ENCODE peak calls at places on chromosome 7, in seven cellular contexts. One of them, this sample, is unnamed.

GRCh38 chr7:19665399-19666008 is 43.3 kb downstream of the POLR1F start:
- DNase-seq in stimulated activated CD4-positive, alpha-beta T cell treated with anti-CD3 and anti-CD28 coated beads, Interleukin-1b, Interleukin-23, amount 100 ng/mL, for 24 hours: no peak
- DNase-seq in NCI-H2029: no peak
- DNase-seq in HT1080: peak; percentile 28
- DNase-seq in head of caudate nucleus: no peak
- DNase-seq in substantia nigra: no peak
- DNase-seq in K562: peak; percentile 15
- DNase-seq in this sample: no peak

GRCh38 chr7:84637568-84638338 is 443.2 kb upstream of the SEMA3A start:
- DNase-seq in head of caudate nucleus: no peak
- DNase-seq in substantia nigra: no peak
- DNase-seq in HT1080: peak; percentile 86
- DNase-seq in stimulated activated CD4-positive, alpha-beta T cell treated with anti-CD3 and anti-CD28 coated beads, Interleukin-1b, Interleukin-23, amount 100 ng/mL, for 24 hours: no peak
- DNase-seq in K562: no peak
- DNase-seq in NCI-H2029: no peak
- DNase-seq in this sample: no peak

GRCh38 chr7:110568388-110568787 is 522.5 kb upstream of the LRRN3 start:
- DNase-seq in substantia nigra: no peak
- DNase-seq in NCI-H2029: no peak
- DNase-seq in head of caudate nucleus: no peak
- DNase-seq in stimulated activated CD4-positive, alpha-beta T cell treated with anti-CD3 and anti-CD28 coated beads, Interleukin-1b, Interleukin-23, amount 100 ng/mL, for 24 hours: no peak
- DNase-seq in K562: no peak
- DNase-seq in HT1080: no peak
- DNase-seq in this sample: no peak

GRCh38 chr7:150389532-150389816 is 10.3 kb downstream of the ZNF775 start:
- DNase-seq in stimulated activated CD4-positive, alpha-beta T cell treated with anti-CD3 and anti-CD28 coated beads, Interleukin-1b, Interleukin-23, amount 100 ng/mL, for 24 hours: no peak
- DNase-seq in K562: no peak
- DNase-seq in head of caudate nucleus: no peak
- DNase-seq in substantia nigra: no peak
- DNase-seq in HT1080: no peak
- DNase-seq in NCI-H2029: no peak
- DNase-seq in this sample: no peak

GRCh38 chr7:43703573-43703972 is 25.8 kb downstream of the COA1 start:
- DNase-seq in substantia nigra: no peak
- DNase-seq in head of caudate nucleus: no peak
- DNase-seq in K562: no peak
- DNase-seq in stimulated activated CD4-positive, alpha-beta T cell treated with anti-CD3 and anti-CD28 coated beads, Interleukin-1b, Interleukin-23, amount 100 ng/mL, for 24 hours: no peak
- DNase-seq in NCI-H2029: no peak
- DNase-seq in HT1080: no peak
- DNase-seq in this sample: no peak

GRCh38 chr7:121446526-121446925 is 50.4 kb upstream of the FAM3C start:
- DNase-seq in stimulated activated CD4-positive, alpha-beta T cell treated with anti-CD3 and anti-CD28 coated beads, Interleukin-1b, Interleukin-23, amount 100 ng/mL, for 24 hours: no peak
- DNase-seq in head of caudate nucleus: no peak
- DNase-seq in NCI-H2029: no peak
- DNase-seq in HT1080: no peak
- DNase-seq in K562: no peak
- DNase-seq in substantia nigra: no peak
- DNase-seq in this sample: no peak

GRCh38 chr7:151078233-151079040 is 2.2 kb downstream of the FASTK start:
- DNase-seq in HT1080: no peak
- DNase-seq in head of caudate nucleus: no peak
- DNase-seq in NCI-H2029: no peak
- DNase-seq in stimulated activated CD4-positive, alpha-beta T cell treated with anti-CD3 and anti-CD28 coated beads, Interleukin-1b, Interleukin-23, amount 100 ng/mL, for 24 hours: no peak
- DNase-seq in substantia nigra: no peak
- DNase-seq in K562: peak; percentile 73
- DNase-seq in this sample: no peak

GRCh38 chr7:132145466-132145865 is 430.8 kb downstream of the PLXNA4 start:
- DNase-seq in K562: no peak
- DNase-seq in NCI-H2029: no peak
- DNase-seq in substantia nigra: peak; percentile 40
- DNase-seq in head of caudate nucleus: peak; percentile 42
- DNase-seq in stimulated activated CD4-positive, alpha-beta T cell treated with anti-CD3 and anti-CD28 coated beads, Interleukin-1b, Interleukin-23, amount 100 ng/mL, for 24 hours: no peak
- DNase-seq in HT1080: peak; percentile 88
- DNase-seq in this sample: peak; percentile 37

GRCh38 chr7:47778153-47778661 is 170.1 kb downstream of the PKD1L1 start:
- DNase-seq in NCI-H2029: no peak
- DNase-seq in K562: no peak
- DNase-seq in substantia nigra: no peak
- DNase-seq in HT1080: peak; percentile 53
- DNase-seq in stimulated activated CD4-positive, alpha-beta T cell treated with anti-CD3 and anti-CD28 coated beads, Interleukin-1b, Interleukin-23, amount 100 ng/mL, for 24 hours: no peak
- DNase-seq in head of caudate nucleus: no peak
- DNase-seq in this sample: no peak

GRCh38 chr7:148791506-148791905 is 92.6 kb downstream of the EZH2 start:
- DNase-seq in substantia nigra: no peak
- DNase-seq in head of caudate nucleus: no peak
- DNase-seq in K562: no peak
- DNase-seq in stimulated activated CD4-positive, alpha-beta T cell treated with anti-CD3 and anti-CD28 coated beads, Interleukin-1b, Interleukin-23, amount 100 ng/mL, for 24 hours: no peak
- DNase-seq in NCI-H2029: no peak
- DNase-seq in HT1080: no peak
- DNase-seq in this sample: no peak

GRCh38 chr7:343227-343822 is 53.4 kb downstream of the FOXL3 start:
- DNase-seq in NCI-H2029: no peak
- DNase-seq in K562: peak; percentile 66
- DNase-seq in HT1080: no peak
- DNase-seq in head of caudate nucleus: no peak
- DNase-seq in stimulated activated CD4-positive, alpha-beta T cell treated with anti-CD3 and anti-CD28 coated beads, Interleukin-1b, Interleukin-23, amount 100 ng/mL, for 24 hours: no peak
- DNase-seq in substantia nigra: no peak
- DNase-seq in this sample: no peak

GRCh38 chr7:152579070-152579469 is 96.9 kb downstream of the XRCC2 start:
- DNase-seq in HT1080: no peak
- DNase-seq in stimulated activated CD4-positive, alpha-beta T cell treated with anti-CD3 and anti-CD28 coated beads, Interleukin-1b, Interleukin-23, amount 100 ng/mL, for 24 hours: no peak
- DNase-seq in head of caudate nucleus: no peak
- DNase-seq in substantia nigra: no peak
- DNase-seq in K562: peak; percentile 28
- DNase-seq in NCI-H2029: no peak
- DNase-seq in this sample: no peak

GRCh38 chr7:33601884-33602283 is 303.5 kb upstream of the BMPER start:
- DNase-seq in NCI-H2029: no peak
- DNase-seq in substantia nigra: no peak
- DNase-seq in head of caudate nucleus: no peak
- DNase-seq in HT1080: no peak
- DNase-seq in stimulated activated CD4-positive, alpha-beta T cell treated with anti-CD3 and anti-CD28 coated beads, Interleukin-1b, Interleukin-23, amount 100 ng/mL, for 24 hours: no peak
- DNase-seq in K562: no peak
- DNase-seq in this sample: no peak

GRCh38 chr7:116949941-116950801 is 3.1 kb upstream of the ST7 start:
- DNase-seq in K562: peak; percentile 95
- DNase-seq in substantia nigra: no peak
- DNase-seq in NCI-H2029: no peak
- DNase-seq in HT1080: no peak
- DNase-seq in stimulated activated CD4-positive, alpha-beta T cell treated with anti-CD3 and anti-CD28 coated beads, Interleukin-1b, Interleukin-23, amount 100 ng/mL, for 24 hours: no peak
- DNase-seq in head of caudate nucleus: no peak
- DNase-seq in this sample: no peak

GRCh38 chr7:1531979-1532455 is 1.5 kb downstream of the MAFK start:
- DNase-seq in HT1080: no peak
- DNase-seq in K562: no peak
- DNase-seq in head of caudate nucleus: no peak
- DNase-seq in substantia nigra: no peak
- DNase-seq in NCI-H2029: peak; percentile 28
- DNase-seq in stimulated activated CD4-positive, alpha-beta T cell treated with anti-CD3 and anti-CD28 coated beads, Interleukin-1b, Interleukin-23, amount 100 ng/mL, for 24 hours: no peak
- DNase-seq in this sample: no peak

GRCh38 chr7:17781491-17782215 is 158.6 kb downstream of the SNX13 start:
- DNase-seq in K562: no peak
- DNase-seq in stimulated activated CD4-positive, alpha-beta T cell treated with anti-CD3 and anti-CD28 coated beads, Interleukin-1b, Interleukin-23, amount 100 ng/mL, for 24 hours: no peak
- DNase-seq in substantia nigra: no peak
- DNase-seq in head of caudate nucleus: no peak
- DNase-seq in HT1080: peak; percentile 88
- DNase-seq in NCI-H2029: no peak
- DNase-seq in this sample: no peak

GRCh38 chr7:105512926-105513526 is 9.0 kb downstream of the PUS7 start:
- DNase-seq in stimulated activated CD4-positive, alpha-beta T cell treated with anti-CD3 and anti-CD28 coated beads, Interleukin-1b, Interleukin-23, amount 100 ng/mL, for 24 hours: no peak
- DNase-seq in head of caudate nucleus: no peak
- DNase-seq in NCI-H2029: no peak
- DNase-seq in substantia nigra: no peak
- DNase-seq in K562: no peak
- DNase-seq in HT1080: no peak
- DNase-seq in this sample: no peak

GRCh38 chr7:46932656-46933424 is 649.1 kb downstream of the TNS3 start:
- DNase-seq in head of caudate nucleus: no peak
- DNase-seq in substantia nigra: no peak
- DNase-seq in NCI-H2029: peak; percentile 18
- DNase-seq in HT1080: peak; percentile 69
- DNase-seq in K562: no peak
- DNase-seq in stimulated activated CD4-positive, alpha-beta T cell treated with anti-CD3 and anti-CD28 coated beads, Interleukin-1b, Interleukin-23, amount 100 ng/mL, for 24 hours: no peak
- DNase-seq in this sample: no peak

GRCh38 chr7:78020131-78020873 is 221.7 kb downstream of the PHTF2 start:
- DNase-seq in K562: peak; percentile 88
- DNase-seq in substantia nigra: peak; percentile 68
- DNase-seq in HT1080: peak; percentile 69
- DNase-seq in NCI-H2029: peak; percentile 76
- DNase-seq in stimulated activated CD4-positive, alpha-beta T cell treated with anti-CD3 and anti-CD28 coated beads, Interleukin-1b, Interleukin-23, amount 100 ng/mL, for 24 hours: no peak
- DNase-seq in head of caudate nucleus: peak; percentile 67
- DNase-seq in this sample: peak; percentile 78

GRCh38 chr7:122803323-122803722 is 82.9 kb downstream of the CADPS2 start:
- DNase-seq in K562: no peak
- DNase-seq in HT1080: peak; percentile 50
- DNase-seq in stimulated activated CD4-positive, alpha-beta T cell treated with anti-CD3 and anti-CD28 coated beads, Interleukin-1b, Interleukin-23, amount 100 ng/mL, for 24 hours: no peak
- DNase-seq in NCI-H2029: no peak
- DNase-seq in head of caudate nucleus: peak; percentile 41
- DNase-seq in substantia nigra: no peak
- DNase-seq in this sample: no peak

GRCh38 chr7:41420421-41420820 is 282.5 kb downstream of the INHBA start:
- DNase-seq in NCI-H2029: no peak
- DNase-seq in HT1080: no peak
- DNase-seq in K562: no peak
- DNase-seq in stimulated activated CD4-positive, alpha-beta T cell treated with anti-CD3 and anti-CD28 coated beads, Interleukin-1b, Interleukin-23, amount 100 ng/mL, for 24 hours: no peak
- DNase-seq in head of caudate nucleus: no peak
- DNase-seq in substantia nigra: no peak
- DNase-seq in this sample: no peak

GRCh38 chr7:66832531-66833351 is 88.3 kb upstream of the TMEM248 start:
- DNase-seq in substantia nigra: no peak
- DNase-seq in head of caudate nucleus: no peak
- DNase-seq in K562: no peak
- DNase-seq in stimulated activated CD4-positive, alpha-beta T cell treated with anti-CD3 and anti-CD28 coated beads, Interleukin-1b, Interleukin-23, amount 100 ng/mL, for 24 hours: no peak
- DNase-seq in HT1080: no peak
- DNase-seq in NCI-H2029: no peak
- DNase-seq in this sample: no peak

GRCh38 chr7:35755711-35756110 is 45.1 kb upstream of the SEPTIN7 start:
- DNase-seq in HT1080: no peak
- DNase-seq in K562: no peak
- DNase-seq in substantia nigra: no peak
- DNase-seq in stimulated activated CD4-positive, alpha-beta T cell treated with anti-CD3 and anti-CD28 coated beads, Interleukin-1b, Interleukin-23, amount 100 ng/mL, for 24 hours: no peak
- DNase-seq in head of caudate nucleus: no peak
- DNase-seq in NCI-H2029: no peak
- DNase-seq in this sample: no peak

GRCh38 chr7:159136846-159137245 is 7.8 kb downstream of the VIPR2 start:
- DNase-seq in HT1080: no peak
- DNase-seq in K562: no peak
- DNase-seq in head of caudate nucleus: no peak
- DNase-seq in NCI-H2029: no peak
- DNase-seq in substantia nigra: no peak
- DNase-seq in stimulated activated CD4-positive, alpha-beta T cell treated with anti-CD3 and anti-CD28 coated beads, Interleukin-1b, Interleukin-23, amount 100 ng/mL, for 24 hours: no peak
- DNase-seq in this sample: no peak

GRCh38 chr7:33250421-33250827 is 121.1 kb downstream of the BBS9 start:
- DNase-seq in substantia nigra: no peak
- DNase-seq in HT1080: no peak
- DNase-seq in K562: no peak
- DNase-seq in stimulated activated CD4-positive, alpha-beta T cell treated with anti-CD3 and anti-CD28 coated beads, Interleukin-1b, Interleukin-23, amount 100 ng/mL, for 24 hours: no peak
- DNase-seq in head of caudate nucleus: no peak
- DNase-seq in NCI-H2029: no peak
- DNase-seq in this sample: no peak

GRCh38 chr7:41974835-41975234 is 262.2 kb downstream of the GLI3 start:
- DNase-seq in HT1080: no peak
- DNase-seq in head of caudate nucleus: no peak
- DNase-seq in stimulated activated CD4-positive, alpha-beta T cell treated with anti-CD3 and anti-CD28 coated beads, Interleukin-1b, Interleukin-23, amount 100 ng/mL, for 24 hours: no peak
- DNase-seq in NCI-H2029: no peak
- DNase-seq in substantia nigra: no peak
- DNase-seq in K562: no peak
- DNase-seq in this sample: no peak

GRCh38 chr7:46390042-46390441 is 469.0 kb upstream of the IGFBP3 start:
- DNase-seq in HT1080: no peak
- DNase-seq in substantia nigra: no peak
- DNase-seq in head of caudate nucleus: no peak
- DNase-seq in NCI-H2029: no peak
- DNase-seq in stimulated activated CD4-positive, alpha-beta T cell treated with anti-CD3 and anti-CD28 coated beads, Interleukin-1b, Interleukin-23, amount 100 ng/mL, for 24 hours: no peak
- DNase-seq in K562: no peak
- DNase-seq in this sample: no peak

GRCh38 chr7:92808006-92808405 is 28.4 kb downstream of the CDK6 start:
- DNase-seq in stimulated activated CD4-positive, alpha-beta T cell treated with anti-CD3 and anti-CD28 coated beads, Interleukin-1b, Interleukin-23, amount 100 ng/mL, for 24 hours: no peak
- DNase-seq in head of caudate nucleus: no peak
- DNase-seq in HT1080: no peak
- DNase-seq in NCI-H2029: no peak
- DNase-seq in substantia nigra: no peak
- DNase-seq in K562: no peak
- DNase-seq in this sample: no peak

GRCh38 chr7:102819151-102819550 is 70.4 kb downstream of the FAM185A start:
- DNase-seq in HT1080: no peak
- DNase-seq in NCI-H2029: no peak
- DNase-seq in substantia nigra: no peak
- DNase-seq in stimulated activated CD4-positive, alpha-beta T cell treated with anti-CD3 and anti-CD28 coated beads, Interleukin-1b, Interleukin-23, amount 100 ng/mL, for 24 hours: no peak
- DNase-seq in K562: peak; percentile 51
- DNase-seq in head of caudate nucleus: no peak
- DNase-seq in this sample: no peak

GRCh38 chr7:1664711-1665591 is 5.1 kb upstream of the ELFN1 start:
- DNase-seq in head of caudate nucleus: peak; percentile 72
- DNase-seq in K562: peak; percentile 80
- DNase-seq in stimulated activated CD4-positive, alpha-beta T cell treated with anti-CD3 and anti-CD28 coated beads, Interleukin-1b, Interleukin-23, amount 100 ng/mL, for 24 hours: no peak
- DNase-seq in HT1080: peak; percentile 59
- DNase-seq in substantia nigra: peak; percentile 20
- DNase-seq in NCI-H2029: no peak
- DNase-seq in this sample: peak; percentile 63